ENCODE peak calls at places on chromosomes 1 and 21, in ten cellular contexts. E is IMR-90, P is cardiac muscle cell, J is right atrium auricular region, M is lower lobe of right lung, Z is esophagus squamous epithelium, Q is spleen, C is adrenal gland, Y is HL-60, K is heart right ventricle. W is an unnamed sample.

GRCh38 chr1:222995230-222995580 is 147.8 kb downstream of the TLR5 start:
- DNase-seq in Z (no peak), C (no peak), E (no peak), M (no peak), Q (no peak), P (peak), Y (no peak), K (no peak), J (no peak), W (no peak)

GRCh38 chr1:150365945-150366344 is 2.0 kb downstream of the RPRD2 start:
- DNase-seq in M (no peak), Q (no peak), E (peak), P (peak), J (no peak), K (no peak), Z (no peak), Y (peak), C (no peak), W (no peak)

GRCh38 chr21:43874085-43874785 is 9.2 kb downstream of the AGPAT3 start:
- DNase-seq in Q (peak), P (no peak), M (no peak), C (no peak), Z (no peak), K (no peak), E (no peak), J (no peak), Y (no peak), W (no peak)

GRCh38 chr1:174022080-174022975 is at the start of gene RC3H1:
- DNase-seq in Z (peak), K (peak), C (peak), Y (peak), M (peak), P (peak), J (peak), E (peak), Q (peak), W (peak)

GRCh38 chr1:198934901-198935301 is 296.1 kb downstream of the PTPRC start:
- DNase-seq in K (no peak), J (no peak), M (no peak), Z (no peak), Y (peak), C (no peak), Q (no peak), E (peak), P (peak), W (no peak)

GRCh38 chr1:179935909-179936496 is 18.6 kb upstream of the CEP350 start:
- DNase-seq in Z (no peak), P (no peak), Y (no peak), K (no peak), C (no peak), E (no peak), J (no peak), Q (no peak), M (no peak), W (no peak)

GRCh38 chr1:206714331-206715058 is 29.8 kb downstream of the MAPKAPK2 start:
- DNase-seq in C (peak), Z (no peak), Y (no peak), J (no peak), E (peak), K (no peak), P (no peak), Q (no peak), M (no peak), W (no peak)

GRCh38 chr1:246497331-246497915 is 9.7 kb downstream of the SMYD3 start:
- DNase-seq in M (no peak), J (no peak), Z (no peak), C (no peak), E (peak), P (peak), K (no peak), Y (peak), Q (no peak), W (no peak)

GRCh38 chr1:202160377-202160940 is at the start of gene PTPN7:
- DNase-seq in K (no peak), C (no peak), M (peak), E (no peak), J (no peak), Z (no peak), P (no peak), Y (peak), Q (peak), W (no peak)

GRCh38 chr21:46425566-46425965 is 33.1 kb upstream of the DIP2A start:
- DNase-seq in P (no peak), E (no peak), Y (no peak), K (no peak), Q (peak), C (no peak), Z (no peak), J (no peak), M (peak), W (no peak)

GRCh38 chr1:169941982-169942830 is 48.5 kb upstream of the SCYL3 start:
- DNase-seq in K (no peak), M (no peak), Y (no peak), C (no peak), J (no peak), Q (no peak), Z (no peak), E (peak), P (peak), W (peak)

GRCh38 chr1:183517401-183517800 is 45.1 kb downstream of the SMG7 start:
- DNase-seq in J (no peak), Q (no peak), P (no peak), Y (no peak), C (no peak), K (no peak), E (no peak), Z (no peak), M (no peak), W (no peak)

GRCh38 chr1:115654663-115655306 is 13.0 kb downstream of the VANGL1 start:
- DNase-seq in M (no peak), J (no peak), P (peak), E (peak), C (peak), Z (no peak), Y (no peak), Q (no peak), K (no peak), W (peak)

GRCh38 chr1:200488375-200489165 is 78.7 kb upstream of the ZNF281 start:
- DNase-seq in C (peak), Y (peak), K (no peak), Z (no peak), E (peak), J (no peak), M (no peak), P (peak), Q (no peak), W (no peak)

GRCh38 chr1:204736861-204737260 is 51.3 kb upstream of the LRRN2 start:
- DNase-seq in Q (no peak), Y (no peak), K (no peak), J (peak), E (no peak), M (no peak), C (no peak), Z (no peak), P (no peak), W (no peak)

GRCh38 chr1:56644064-56644940 is 812 bp upstream of the PRKAA2 start:
- DNase-seq in Z (no peak), C (no peak), M (no peak), E (peak), P (no peak), K (no peak), J (no peak), Q (no peak), Y (no peak), W (no peak)

GRCh38 chr1:7108251-7108650 is 323.0 kb downstream of the CAMTA1 start:
- DNase-seq in K (no peak), E (no peak), J (no peak), P (no peak), M (no peak), Z (no peak), C (no peak), Y (peak), Q (no peak), W (no peak)

GRCh38 chr21:39181205-39181818 is 1.9 kb downstream of the PSMG1 start:
- DNase-seq in Z (no peak), J (no peak), P (no peak), M (no peak), C (no peak), Y (no peak), K (no peak), Q (no peak), E (no peak), W (no peak)
- H3K4me3 ChIP-seq in Z (no peak), J (no peak), P (no peak), M (no peak), C (no peak), Y (peak), K (no peak), Q (no peak), E (no peak), W (no peak)

GRCh38 chr1:41046347-41046775 is 24.8 kb upstream of the SLFNL1 start:
- DNase-seq in Z (no peak), K (no peak), Q (no peak), M (peak), P (no peak), J (no peak), C (no peak), E (no peak), Y (no peak), W (no peak)

GRCh38 chr1:41044197-41044596 is 22.7 kb upstream of the SLFNL1 start:
- DNase-seq in C (no peak), M (no peak), E (no peak), J (no peak), Z (no peak), P (no peak), Y (no peak), K (no peak), Q (no peak), W (no peak)

GRCh38 chr1:41041866-41042265 is 20.3 kb upstream of the SLFNL1 start:
- DNase-seq in P (peak), C (no peak), E (peak), K (no peak), J (no peak), Y (peak), Z (no peak), Q (no peak), M (no peak), W (no peak)

GRCh38 chr1:41048540-41048939 is 27.0 kb upstream of the SLFNL1 start:
- DNase-seq in M (no peak), J (no peak), E (no peak), P (no peak), C (no peak), K (no peak), Y (no peak), Z (no peak), Q (no peak), W (no peak)

DNA sequence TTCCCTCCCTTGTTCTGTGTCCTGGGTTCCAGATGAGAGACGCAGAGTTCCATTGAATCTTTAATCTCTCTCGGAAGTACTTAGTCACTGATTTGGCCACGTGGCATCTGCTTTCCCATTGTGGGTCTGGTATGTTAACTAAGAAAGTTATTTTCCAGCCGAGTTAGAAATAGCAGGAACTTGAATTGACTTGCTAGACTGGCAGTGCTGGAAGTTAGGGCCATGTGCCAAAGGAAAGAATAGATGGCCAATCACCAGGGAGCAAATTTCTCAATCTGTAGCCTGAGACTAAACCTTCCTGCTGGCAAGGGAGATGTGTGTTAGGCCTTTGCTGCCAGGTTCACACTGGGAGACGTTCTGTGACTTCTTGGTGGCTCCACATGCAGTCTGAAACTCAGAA is 24.2 kb upstream of the SLFNL1 start:
- DNase-seq in J (peak), P (peak), K (no peak), Z (no peak), C (no peak), E (peak), Y (no peak), Q (no peak), M (no peak), W (peak)
- H3K27ac ChIP-seq in J (peak), P (no peak), K (peak), Z (peak), C (no peak), E (no peak), Y (no peak), Q (no peak), M (peak), W (peak)

DNA sequence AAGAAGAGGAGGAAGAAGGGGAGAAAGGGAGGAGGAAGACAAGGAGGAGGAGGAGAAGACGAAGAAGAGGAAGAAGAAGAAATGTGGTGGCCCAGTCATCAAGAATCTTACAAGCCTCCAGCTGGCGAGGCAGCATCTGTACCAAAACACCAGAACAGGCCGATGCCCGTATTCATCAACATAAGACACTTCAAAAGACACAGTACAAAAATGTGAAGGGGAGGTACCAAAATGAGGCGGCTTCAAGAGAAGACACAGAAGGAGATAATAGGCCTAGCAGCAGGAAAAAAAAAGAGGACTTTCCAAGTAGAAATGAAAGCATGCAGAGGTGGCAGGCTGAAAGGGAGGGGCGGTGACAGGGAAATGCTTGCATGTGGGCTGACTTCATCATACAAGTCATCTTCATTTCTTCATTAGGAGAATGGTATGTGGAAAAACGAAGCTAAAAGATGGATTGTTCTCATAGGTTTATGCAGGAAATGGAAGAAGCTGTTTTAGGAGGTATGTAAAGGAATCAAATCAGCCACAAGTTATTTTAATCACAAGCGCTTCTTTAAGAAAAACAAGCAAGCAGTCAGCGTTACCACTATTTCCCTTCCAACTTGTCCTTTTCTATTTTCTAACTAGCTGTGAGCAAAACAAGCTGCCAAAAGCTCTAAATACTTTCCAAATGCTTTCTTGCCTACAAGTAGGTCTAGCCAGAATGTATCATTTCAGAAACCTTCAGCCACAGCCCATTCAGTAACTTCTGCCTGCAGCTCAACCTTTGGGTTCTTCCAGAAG is 192.3 kb downstream of the SLC45A1 start:
- DNase-seq in Y (no peak), C (no peak), E (peak), J (peak), Q (no peak), K (no peak), M (no peak), P (peak), Z (no peak), W (no peak)
- H3K4me3 ChIP-seq in Y (no peak), C (no peak), E (peak), J (no peak), Q (no peak), K (peak), M (peak), P (no peak), Z (peak), W (peak)

GRCh38 chr1:24952413-24952841 is 22.4 kb upstream of the RUNX3 start:
- DNase-seq in P (no peak), Q (peak), M (no peak), E (no peak), K (no peak), Y (peak), J (no peak), C (no peak), Z (no peak), W (no peak)

GRCh38 chr1:24954022-24954421 is 23.9 kb upstream of the RUNX3 start:
- DNase-seq in J (no peak), M (no peak), C (no peak), E (no peak), Z (no peak), P (no peak), K (no peak), Q (peak), Y (no peak), W (no peak)

GRCh38 chr1:24955161-24955560 is 25.1 kb upstream of the RUNX3 start:
- DNase-seq in E (peak), M (no peak), P (peak), C (no peak), Y (peak), K (no peak), J (no peak), Q (peak), Z (no peak), W (no peak)

GRCh38 chr1:24955779-24956365 is 25.8 kb upstream of the RUNX3 start:
- DNase-seq in M (no peak), C (no peak), Y (no peak), Z (no peak), Q (peak), P (no peak), E (no peak), K (no peak), J (no peak), W (no peak)

GRCh38 chr1:24954631-24955030 is 24.6 kb upstream of the RUNX3 start:
- DNase-seq in C (no peak), Y (no peak), E (no peak), K (no peak), Z (no peak), M (no peak), J (no peak), Q (peak), P (no peak), W (no peak)
- H3K27ac ChIP-seq in C (no peak), Y (no peak), E (no peak), K (no peak), Z (peak), M (no peak), J (no peak), Q (no peak), P (no peak), W (no peak)

GRCh38 chr1:26285366-26286063 is 5.6 kb downstream of the SH3BGRL3 start:
- DNase-seq in Y (peak), K (no peak), Z (no peak), C (no peak), E (no peak), M (no peak), Q (peak), J (no peak), P (no peak), W (peak)

GRCh38 chr1:26289158-26290059 is 9.5 kb downstream of the SH3BGRL3 start:
- DNase-seq in P (no peak), E (no peak), Q (peak), C (peak), Z (peak), M (peak), K (no peak), Y (peak), J (no peak), W (peak)

GRCh38 chr1:26286064-26286416 is 6.2 kb downstream of the SH3BGRL3 start:
- DNase-seq in E (no peak), Q (no peak), P (no peak), C (no peak), J (no peak), K (no peak), M (no peak), Z (no peak), Y (no peak), W (no peak)

GRCh38 chr1:26288311-26288941 is 8.5 kb downstream of the SH3BGRL3 start:
- DNase-seq in M (no peak), J (no peak), Z (no peak), C (peak), Y (peak), Q (peak), E (peak), K (no peak), P (no peak), W (no peak)

DNA sequence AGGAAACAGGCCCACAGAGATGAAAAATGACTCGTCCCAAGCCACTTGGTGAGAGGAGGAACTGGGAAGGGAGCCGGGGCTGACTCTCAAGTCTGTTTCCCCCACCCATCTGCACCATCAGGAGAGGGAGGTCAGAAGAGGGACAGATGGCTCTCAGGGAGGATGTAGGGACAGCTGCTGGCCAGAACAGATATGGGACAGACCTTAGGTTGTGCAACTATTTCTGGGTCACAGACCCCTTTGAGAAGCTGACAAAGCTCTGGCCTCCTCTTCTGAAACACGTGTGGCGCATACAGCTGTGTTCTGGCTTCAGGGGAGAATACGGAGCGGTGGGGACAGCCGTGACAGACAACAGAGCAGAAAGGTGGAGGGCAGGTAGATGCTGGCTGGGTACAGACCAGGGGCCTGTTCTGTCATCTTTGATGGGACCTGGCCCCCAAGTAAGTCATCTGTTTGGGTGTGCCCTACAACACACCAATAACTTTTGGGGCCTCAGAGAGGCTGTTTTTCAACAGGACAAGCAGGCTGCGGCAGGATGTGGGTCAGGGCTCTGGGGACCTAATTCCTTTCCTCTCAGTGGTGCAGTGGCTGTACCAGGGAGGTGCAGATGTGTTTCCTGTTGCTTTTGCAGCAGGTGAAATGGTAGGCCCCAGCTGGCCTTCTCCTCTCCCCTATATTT is 7.3 kb downstream of the SH3BGRL3 start:
- DNase-seq in J (no peak), Z (no peak), C (peak), Q (peak), M (no peak), P (no peak), Y (peak), E (peak), K (no peak), W (peak)
- H3K4me3 ChIP-seq in J (no peak), Z (no peak), C (no peak), Q (no peak), M (no peak), P (no peak), Y (no peak), E (no peak), K (no peak), W (no peak)

DNA sequence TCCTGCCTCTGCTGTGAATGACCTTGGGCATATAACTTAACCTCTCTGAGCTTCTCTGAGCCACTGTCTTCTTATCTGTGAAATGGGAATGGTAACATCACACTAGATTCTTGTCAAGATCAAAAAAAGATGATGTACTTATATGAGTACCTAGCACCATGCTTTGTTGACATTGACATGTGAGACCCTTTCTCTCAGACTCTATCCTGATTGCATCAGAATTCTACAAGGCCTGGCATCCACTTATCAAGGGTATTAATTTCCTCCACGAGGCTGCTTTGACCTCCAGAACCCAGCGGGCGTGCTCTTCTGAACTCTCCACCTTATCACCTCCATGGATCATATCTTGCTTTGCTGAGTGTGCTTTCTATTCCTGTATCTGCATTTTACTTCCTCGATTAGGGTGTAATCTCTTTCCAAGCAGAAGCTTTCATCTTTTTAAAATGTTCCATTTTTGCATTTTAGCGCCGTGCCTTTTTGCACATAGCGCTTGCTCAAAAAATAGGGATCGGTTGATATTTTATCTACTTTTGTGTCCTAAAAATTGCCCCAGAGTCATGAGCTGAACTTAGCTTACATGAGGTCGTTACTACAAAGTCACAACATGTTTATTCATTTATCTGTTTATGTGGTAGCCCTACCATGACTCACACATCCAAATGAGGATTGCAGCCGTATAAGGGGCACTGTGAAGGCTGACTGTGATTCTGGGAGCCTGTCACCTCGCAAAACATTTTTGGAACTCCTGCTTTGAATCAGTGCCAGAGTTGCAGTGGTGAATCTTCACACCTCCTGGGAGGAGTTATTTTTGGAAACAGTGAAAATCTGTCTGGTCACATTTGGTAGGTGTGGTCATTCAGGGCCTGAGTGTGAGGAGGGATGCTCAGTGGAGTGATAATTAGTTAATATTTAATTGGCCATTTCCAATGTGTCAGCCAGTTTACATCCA is 63.2 kb downstream of the IER5 start:
- DNase-seq in K (no peak), E (peak), Y (no peak), Z (no peak), J (no peak), Q (no peak), P (peak), M (no peak), C (peak), W (no peak)
- H3K27ac ChIP-seq in K (peak), E (no peak), Y (no peak), Z (peak), J (peak), Q (no peak), P (peak), M (peak), C (no peak), W (peak)